ENCODE peak calls at places on chromosomes 1 and 21, in four cellular contexts. R, A, N and S are unnamed samples.

GRCh38 chr1:176374967-176375569 is 87.9 kb upstream of the PAPPA2 start:
- DNase-seq in R (peak), A (peak), N (peak), S (peak)

GRCh38 chr21:34974162-34974981 is 74.7 kb downstream of the RUNX1 start:
- DNase-seq in R (no peak), N (no peak), A (no peak), S (no peak)

GRCh38 chr1:58786184-58786926 is 2.5 kb upstream of the JUN start:
- DNase-seq in R (peak), N (no peak), A (no peak), S (no peak)

GRCh38 chr1:42576935-42577334 is 81.3 kb upstream of the PPIH start:
- DNase-seq in A (no peak), R (no peak), N (no peak), S (no peak)

GRCh38 chr1:63537940-63538339 is 14.6 kb downstream of the EFCAB7 start:
- DNase-seq in N (no peak), A (no peak), R (peak), S (no peak)

GRCh38 chr1:43171312-43171875 is 696 bp downstream of the EBNA1BP2 start:
- DNase-seq in A (no peak), R (no peak), N (no peak), S (no peak)

GRCh38 chr21:43305811-43306311 is 121.1 kb downstream of the SIK1 start:
- DNase-seq in N (no peak), A (no peak), R (no peak), S (no peak)

GRCh38 chr1:229002037-229002436 is 266.8 kb downstream of the RHOU start:
- DNase-seq in R (no peak), N (no peak), A (no peak), S (no peak)

GRCh38 chr1:117810553-117810952 is 118.9 kb downstream of the GDAP2 start:
- DNase-seq in N (no peak), A (no peak), R (no peak), S (no peak)

GRCh38 chr1:88608139-88608943 is 75.7 kb upstream of the PKN2 start:
- DNase-seq in R (peak), N (no peak), A (no peak), S (peak)

GRCh38 chr1:17369466-17369865 is 2.5 kb upstream of the PADI6 start:
- DNase-seq in R (peak), A (no peak), N (no peak), S (no peak)

GRCh38 chr1:152880907-152881306 is 2.8 kb downstream of the SMCP start:
- DNase-seq in A (no peak), R (no peak), N (no peak), S (no peak)

GRCh38 chr1:211344335-211344664 is 17.7 kb downstream of the TRAF5 start:
- DNase-seq in A (no peak), R (peak), N (no peak), S (no peak)

GRCh38 chr1:36089393-36090121 is 865 bp downstream of the ADPRS start:
- DNase-seq in A (no peak), N (peak), R (peak), S (peak)

GRCh38 chr1:1540015-1540816 is at the start of gene TMEM240:
- DNase-seq in R (peak), A (peak), N (peak), S (no peak)

GRCh38 chr1:121516279-121516967 is 331.6 kb downstream of the SRGAP2C start:
- DNase-seq in N (peak), R (no peak), A (no peak), S (no peak)

GRCh38 chr1:173383341-173383740 is 93.8 kb upstream of the PRDX6 start:
- DNase-seq in N (no peak), R (peak), A (no peak), S (no peak)

GRCh38 chr1:1177452-1178206 is 3.9 kb downstream of the TTLL10 start:
- DNase-seq in N (no peak), R (no peak), A (no peak), S (no peak)

GRCh38 chr21:43312751-43313169 is 114.2 kb downstream of the SIK1 start:
- DNase-seq in A (no peak), R (no peak), N (peak), S (peak)

GRCh38 chr1:53286950-53287349 is 40.9 kb downstream of the LRP8 start:
- DNase-seq in A (no peak), R (no peak), N (no peak), S (no peak)

GRCh38 chr1:6962390-6962955 is 177.2 kb downstream of the CAMTA1 start:
- DNase-seq in R (no peak), A (peak), N (peak), S (peak)

GRCh38 chr1:95219407-95219806 is 14.6 kb upstream of the RWDD3 start:
- DNase-seq in A (no peak), N (no peak), R (no peak), S (no peak)

GRCh38 chr1:20997602-20998235 is 179.0 kb downstream of the EIF4G3 start:
- DNase-seq in A (no peak), R (no peak), N (no peak), S (no peak)

GRCh38 chr1:168145184-168146159 is 8.7 kb upstream of the GPR161 start:
- DNase-seq in R (peak), A (peak), N (peak), S (peak)

GRCh38 chr21:34722684-34723300 is 54.0 kb downstream of the CLIC6 start:
- DNase-seq in A (peak), N (no peak), R (no peak), S (peak)

GRCh38 chr1:168361252-168361651 is 80.6 kb downstream of the TBX19 start:
- DNase-seq in A (no peak), R (no peak), N (no peak), S (no peak)

GRCh38 chr1:203035111-203036000 is 9.1 kb downstream of the PPFIA4 start:
- DNase-seq in N (no peak), A (no peak), R (no peak), S (no peak)

GRCh38 chr1:191579019-191579418 is 579.2 kb upstream of the RGS18 start:
- DNase-seq in A (no peak), N (no peak), R (peak), S (no peak)

GRCh38 chr1:75550559-75550958 is 60.4 kb downstream of the SLC44A5 start:
- DNase-seq in R (no peak), A (no peak), N (no peak), S (no peak)

GRCh38 chr1:245155186-245156040 is 628 bp downstream of the KIF26B start:
- DNase-seq in A (peak), N (no peak), R (peak), S (peak)

DNA sequence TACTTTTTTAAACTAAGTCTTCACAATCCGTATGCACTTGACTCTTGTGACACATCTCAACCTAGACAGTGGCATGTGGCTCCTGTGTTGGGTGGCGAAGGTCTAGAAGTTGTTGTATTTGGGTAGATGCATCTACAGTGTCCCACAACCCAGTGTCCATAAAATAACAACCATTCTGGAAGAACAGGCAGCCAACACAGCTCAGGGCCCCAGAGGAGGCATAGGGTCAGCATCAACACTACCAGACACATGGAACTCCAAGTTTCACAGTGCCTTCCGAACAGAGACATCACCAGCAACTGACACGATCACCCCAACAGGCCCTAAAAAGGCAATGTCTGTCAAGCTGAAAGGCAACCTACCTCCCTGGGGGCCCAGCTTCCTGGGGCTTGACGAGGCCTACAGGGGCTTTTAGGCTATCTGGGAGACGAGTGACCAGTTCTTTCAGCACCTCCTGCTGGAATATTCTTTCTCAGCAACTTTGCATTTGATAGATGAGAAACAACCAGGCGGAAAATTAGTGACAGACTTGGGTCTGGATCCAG is 5.6 kb downstream of the SH3BP5L start:
- DNase-seq in R (no peak), N (no peak), A (no peak), S (no peak)
- TF ChIP-seq CTCF in R (no peak), N (no peak), A (no peak), S (no peak)

DNA sequence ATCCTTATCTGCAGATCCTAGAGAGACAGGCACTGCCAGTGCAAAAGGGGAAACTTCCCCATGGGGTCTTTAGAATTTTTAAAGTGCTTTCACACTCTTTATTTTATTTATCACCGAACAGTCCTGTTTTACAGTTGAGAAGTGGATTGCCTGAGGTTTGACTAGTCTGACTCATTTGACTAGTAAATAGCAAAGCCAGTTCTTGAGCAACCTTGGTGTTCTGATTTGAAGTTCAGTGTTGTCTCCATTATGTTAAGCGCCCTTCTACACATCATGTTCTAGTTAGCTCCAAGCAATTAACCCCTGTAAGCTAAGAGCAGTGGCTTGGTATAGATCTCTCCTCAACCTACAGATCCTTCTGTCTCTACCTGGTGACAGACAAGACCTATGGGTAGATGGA is 262.9 kb downstream of the CACNA1E start:
- DNase-seq in R (no peak), A (no peak), N (no peak), S (no peak)
- TF ChIP-seq CTCF in R (no peak), A (no peak), N (no peak), S (no peak)

DNA sequence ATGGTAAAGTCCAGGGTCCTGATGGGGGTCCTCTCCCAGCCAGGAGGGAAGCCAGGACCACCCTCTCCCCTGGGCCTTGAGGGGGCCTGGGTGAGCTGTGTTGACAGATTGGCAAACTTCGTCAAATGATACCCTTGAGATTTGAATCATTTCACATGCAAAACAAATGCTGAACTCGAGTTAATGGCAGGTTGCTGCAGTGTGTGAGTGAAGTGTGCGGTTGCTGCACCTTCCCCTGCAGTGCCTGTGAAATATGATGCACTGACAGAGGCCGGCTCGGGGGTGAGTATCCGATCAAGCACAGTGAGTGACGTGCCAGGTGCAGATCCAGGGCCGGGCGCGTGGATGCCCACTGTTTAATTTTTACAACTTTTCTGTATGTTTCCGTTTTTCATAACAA is 5.7 kb upstream of the KRTAP12-1 start:
- DNase-seq in R (no peak), N (no peak), A (no peak), S (no peak)
- TF ChIP-seq CTCF in R (no peak), N (no peak), A (no peak), S (no peak)

GRCh38 chr1:32741067-32741416 is 38.5 kb upstream of the SYNC start:
- DNase-seq in A (no peak), N (no peak), R (no peak), S (no peak)

GRCh38 chr1:32742132-32742947 is 39.8 kb upstream of the SYNC start:
- DNase-seq in R (no peak), N (peak), A (no peak), S (peak)

GRCh38 chr1:32743380-32744062 is 41.0 kb upstream of the SYNC start:
- DNase-seq in A (no peak), N (peak), R (no peak), S (no peak)

GRCh38 chr1:32742956-32743355 is 40.4 kb upstream of the SYNC start:
- DNase-seq in A (no peak), N (peak), R (no peak), S (no peak)

GRCh38 chr1:32741417-32742131 is 39.0 kb upstream of the SYNC start:
- DNase-seq in N (peak), R (no peak), A (no peak), S (peak)
- TF ChIP-seq CTCF in N (peak), R (peak), A (peak), S (peak)

DNA sequence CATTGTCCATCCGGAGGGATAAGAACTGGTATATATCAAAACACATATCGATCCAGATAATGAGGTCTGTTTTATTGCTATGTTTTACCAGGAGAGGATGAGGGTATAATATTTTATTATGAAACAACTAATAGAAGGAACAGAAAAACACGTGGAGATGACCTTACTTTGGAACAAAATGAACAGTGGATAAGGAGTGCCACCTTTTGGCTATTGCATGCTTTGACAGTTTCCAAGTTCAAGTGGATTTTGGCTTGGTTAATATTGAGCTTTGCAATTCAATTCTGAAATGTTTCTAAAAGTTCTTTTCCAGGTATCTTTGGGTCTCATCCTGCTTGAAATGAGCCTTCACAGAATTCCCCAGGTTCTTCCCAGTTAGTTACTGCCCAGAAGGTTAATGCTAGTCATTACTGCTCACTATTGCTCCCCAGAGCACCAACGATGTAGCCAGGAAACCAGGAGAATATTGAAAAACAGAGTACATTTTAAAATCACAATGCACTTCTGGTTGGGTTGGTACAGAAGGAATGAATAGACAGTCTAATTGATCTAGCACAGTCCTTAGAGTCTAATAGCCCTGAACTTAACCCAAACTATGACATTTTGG is 45.5 kb downstream of the ZC3H11B start:
- DNase-seq in R (peak), A (no peak), N (no peak), S (peak)
- TF ChIP-seq CTCF in R (peak), A (peak), N (peak), S (peak)

DNA sequence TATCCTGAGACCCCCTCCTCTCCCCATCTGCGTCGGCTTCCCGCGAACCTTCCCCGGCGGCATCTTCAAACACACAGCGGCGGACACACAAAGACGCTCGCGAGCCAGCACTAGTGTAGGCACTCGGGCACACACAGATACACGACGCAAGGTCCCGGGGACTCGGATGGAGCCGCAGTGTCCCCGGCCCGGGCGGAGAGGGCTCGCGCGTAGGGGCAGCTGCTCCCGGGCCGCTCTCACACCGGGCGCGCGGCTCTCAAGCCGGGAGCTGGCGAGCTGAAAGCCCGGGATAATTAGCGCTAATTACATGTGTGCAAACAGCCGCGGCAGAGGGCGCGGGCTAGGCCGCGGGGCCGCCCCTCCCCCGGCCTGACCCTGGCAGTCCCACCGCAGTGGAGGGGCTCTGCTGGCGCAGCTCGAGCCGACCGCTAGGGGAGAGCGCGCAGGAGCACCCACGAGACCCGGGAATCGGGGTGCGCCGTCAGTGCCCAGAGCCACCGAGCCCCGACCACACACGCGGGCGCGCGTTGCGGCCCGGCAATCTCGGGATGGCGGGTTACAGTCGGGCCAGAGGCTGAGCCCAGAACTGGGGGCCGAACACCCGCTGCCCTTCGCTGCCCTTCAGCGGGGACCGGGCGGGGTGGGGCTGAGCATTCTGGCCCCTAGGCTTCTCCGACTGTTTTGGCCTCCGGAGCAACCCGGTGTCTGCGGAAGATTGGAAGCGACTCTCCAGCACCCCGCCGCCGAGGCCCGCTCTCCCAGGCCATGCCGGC is 271.6 kb downstream of the FOXD2 start:
- DNase-seq in N (peak), A (peak), R (no peak), S (peak)
- TF ChIP-seq CTCF in N (peak), A (peak), R (peak), S (peak)

GRCh38 chr1:18612088-18612487 is 18.6 kb upstream of the PAX7 start:
- DNase-seq in R (no peak), N (no peak), A (no peak), S (no peak)

GRCh38 chr1:18607289-18607760 is 23.3 kb upstream of the PAX7 start:
- DNase-seq in N (no peak), A (no peak), R (no peak), S (no peak)

GRCh38 chr1:18606443-18607288 is 24.0 kb upstream of the PAX7 start:
- DNase-seq in N (no peak), R (no peak), A (no peak), S (peak)

GRCh38 chr1:18611311-18611710 is 19.3 kb upstream of the PAX7 start:
- DNase-seq in N (no peak), R (no peak), A (no peak), S (no peak)

DNA sequence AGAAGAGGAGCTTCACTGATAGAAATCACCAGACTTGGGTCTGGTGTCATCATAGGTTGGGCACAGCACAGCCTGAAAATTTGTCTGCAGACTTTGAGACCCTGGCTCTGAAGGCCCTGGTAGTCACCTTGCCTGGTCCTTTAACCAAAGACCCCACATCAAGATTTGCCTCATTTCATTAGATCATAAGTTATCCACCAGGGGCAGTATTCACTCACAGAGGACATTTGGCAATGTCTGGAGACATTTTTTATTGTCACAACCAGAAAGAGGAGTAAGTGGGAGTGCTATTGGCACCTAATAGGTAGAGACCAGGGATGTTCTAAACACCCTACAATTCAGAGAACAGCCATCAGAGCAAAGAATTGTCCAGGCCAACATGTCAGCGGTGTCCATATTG is 22.1 kb upstream of the PAX7 start:
- DNase-seq in N (no peak), R (no peak), A (no peak), S (no peak)
- TF ChIP-seq CTCF in N (no peak), R (no peak), A (peak), S (no peak)

DNA sequence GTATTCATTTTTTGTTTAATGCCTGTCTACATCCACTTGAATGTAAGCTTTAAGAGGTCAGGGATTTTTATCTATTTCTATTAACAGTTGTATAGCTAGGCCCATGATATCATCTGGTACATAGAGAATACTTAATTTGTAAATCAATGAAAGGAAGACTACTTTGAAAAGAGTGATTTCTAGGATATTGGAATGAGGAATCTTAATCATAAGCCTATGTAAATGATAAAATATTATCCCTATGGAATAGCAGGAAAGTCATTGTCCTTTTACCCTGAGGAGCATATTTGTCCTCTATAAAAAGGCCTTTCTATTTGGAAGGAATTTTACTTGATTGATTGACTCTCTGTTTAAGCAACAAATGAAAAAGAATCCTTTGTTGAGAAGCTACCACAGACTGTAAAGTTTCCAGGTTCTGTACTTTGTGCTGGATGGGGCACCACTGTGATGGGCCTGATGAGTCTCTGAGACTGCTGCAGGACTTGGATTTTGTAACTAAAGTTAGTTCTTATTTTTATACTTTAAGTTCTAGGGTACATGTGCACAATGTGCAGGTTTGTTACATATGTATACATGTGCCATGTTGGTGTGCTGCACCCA is 53.8 kb downstream of the MAST2 start:
- DNase-seq in A (no peak), R (no peak), N (no peak), S (no peak)
- TF ChIP-seq CTCF in A (no peak), R (no peak), N (no peak), S (no peak)